ENCODE peak calls at places on chromosomes 13 and 19, in five cellular contexts. O is sciatic nerve, A is H9, T is A172, J is ELR. V is an unnamed sample.

GRCh38 chr13:111388851-111389500 is 68.5 kb downstream of the TEX29 start:
- DNase-seq in O (no peak), A (no peak), T (no peak), J (no peak), V (peak; percentile 15)

GRCh38 chr13:46267166-46267565 is 55.4 kb downstream of the LRRC63 start:
- DNase-seq in O (no peak), A (no peak), T (no peak), J (no peak), V (no peak)

GRCh38 chr13:44313674-44314073 is 60.0 kb upstream of the SERP2 start:
- DNase-seq in O (no peak), A (no peak), T (peak; percentile 79), J (peak; percentile 97), V (no peak)

GRCh38 chr13:107348471-107348870 is 780.5 kb upstream of the ARGLU1 start:
- DNase-seq in O (no peak), A (no peak), T (no peak), J (no peak), V (no peak)

GRCh38 chr13:41494202-41494601 is 36.9 kb downstream of the RGCC start:
- DNase-seq in O (no peak), A (no peak), T (no peak), J (no peak), V (no peak)

GRCh38 chr13:40597735-40598365 is 68.6 kb downstream of the FOXO1 start:
- DNase-seq in O (no peak), A (no peak), T (no peak), J (no peak), V (peak; percentile 57)

GRCh38 chr13:34358811-34359513 is 541.0 kb downstream of the RFC3 start:
- DNase-seq in O (no peak), A (no peak), T (peak; percentile 82), J (peak; percentile 83), V (no peak)

GRCh38 chr13:111897178-111897845 is 169.6 kb upstream of the SOX1 start:
- DNase-seq in O (peak; percentile 28), A (peak; percentile 20), T (no peak), J (no peak), V (no peak)

GRCh38 chr13:100106005-100106404 is 17.1 kb downstream of the PCCA start:
- DNase-seq in O (no peak), A (no peak), T (no peak), J (no peak), V (no peak)

GRCh38 chr13:36848228-36848982 is 29.4 kb downstream of the RFXAP start:
- DNase-seq in O (no peak), A (no peak), T (peak; percentile 6), J (peak; percentile 22), V (no peak)

GRCh38 chr19:29477831-29478577 is 47.8 kb upstream of the VSTM2B start:
- DNase-seq in O (no peak), A (no peak), T (no peak), J (no peak), V (no peak)

GRCh38 chr13:110012102-110012739 is 225.8 kb upstream of the IRS2 start:
- DNase-seq in O (no peak), A (no peak), T (peak; percentile 99), J (peak; percentile 98), V (no peak)

GRCh38 chr13:73275163-73275562 is 216.4 kb downstream of the KLF5 start:
- DNase-seq in O (no peak), A (no peak), T (no peak), J (no peak), V (no peak)

GRCh38 chr13:100722517-100722916 is 47.9 kb upstream of the TMTC4 start:
- DNase-seq in O (no peak), A (peak; percentile 51), T (no peak), J (no peak), V (no peak)

GRCh38 chr19:17846146-17846545 is 1.6 kb downstream of the JAK3 start:
- DNase-seq in O (no peak), A (no peak), T (no peak), J (no peak), V (no peak)

GRCh38 chr13:41019027-41019487 is at the start of gene ELF1:
- DNase-seq in O (no peak), A (no peak), T (peak; percentile 76), J (peak; percentile 81), V (no peak)

GRCh38 chr13:75838366-75839017 is 202.4 kb downstream of the LMO7 start:
- DNase-seq in O (no peak), A (no peak), T (no peak), J (no peak), V (no peak)

GRCh38 chr19:42693760-42694350 is 46.4 kb downstream of the PSG3 start:
- DNase-seq in O (no peak), A (no peak), T (peak; percentile 65), J (peak; percentile 73), V (no peak)

GRCh38 chr19:46546194-46546896 is 50.7 kb upstream of the PNMA8B start:
- DNase-seq in O (peak; percentile 63), A (peak; percentile 78), T (peak; percentile 19), J (peak; percentile 10), V (no peak)

GRCh38 chr13:74070065-74070464 is 64.1 kb downstream of the KLF12 start:
- DNase-seq in O (no peak), A (no peak), T (no peak), J (no peak), V (no peak)

GRCh38 chr13:67075239-67075638 is 154.9 kb downstream of the PCDH9 start:
- DNase-seq in O (no peak), A (no peak), T (no peak), J (peak; percentile 36), V (no peak)

V was measured in upper lobe of left lung.